ENCODE peak calls at places on chromosomes 12 and 14, in ten cellular contexts. I, D, V, N, P, L, S, R, K and O are unnamed samples.

GRCh38 chr12:82880442-82880901 is 193.8 kb downstream of the TMTC2 start:
- DNase-seq in I (no peak), D (no peak), V (no peak), N (no peak), P (no peak), L (no peak), S (no peak), R (no peak), K (no peak), O (peak)

GRCh38 chr12:124979568-124979967 is 9.4 kb downstream of the DHX37 start:
- DNase-seq in I (no peak), D (no peak), V (no peak), N (no peak), P (no peak), L (no peak), S (no peak), R (no peak), K (no peak), O (no peak)

GRCh38 chr14:104224516-104225281 is 86.3 kb downstream of the KIF26A start:
- DNase-seq in I (no peak), D (no peak), V (peak), N (no peak), P (peak), L (no peak), S (no peak), R (no peak), K (no peak), O (no peak)

GRCh38 chr14:64755661-64756265 is 51.5 kb downstream of the PLEKHG3 start:
- DNase-seq in I (no peak), D (no peak), V (peak), N (no peak), P (no peak), L (no peak), S (no peak), R (no peak), K (no peak), O (peak)

GRCh38 chr14:47009615-47010014 is 358.0 kb upstream of the RPL10L start:
- DNase-seq in I (no peak), D (no peak), V (no peak), N (no peak), P (peak), L (no peak), S (no peak), R (no peak), K (no peak), O (no peak)

GRCh38 chr14:31543969-31544799 is 17.0 kb upstream of the NUBPL start:
- DNase-seq in I (no peak), D (no peak), V (no peak), N (no peak), P (peak), L (peak), S (no peak), R (no peak), K (no peak), O (no peak)

GRCh38 chr12:21334771-21335325 is at the start of gene SLCO1A2:
- DNase-seq in I (no peak), D (no peak), V (no peak), N (no peak), P (no peak), L (no peak), S (no peak), R (no peak), K (no peak), O (no peak)

GRCh38 chr12:49854976-49855375 is 12.1 kb upstream of the BCDIN3D start:
- DNase-seq in I (no peak), D (no peak), V (no peak), N (no peak), P (no peak), L (no peak), S (no peak), R (no peak), K (no peak), O (no peak)

GRCh38 chr12:132444957-132445883 is 44.7 kb upstream of the FBRSL1 start:
- DNase-seq in I (no peak), D (no peak), V (peak), N (peak), P (peak), L (no peak), S (no peak), R (peak), K (no peak), O (no peak)

GRCh38 chr12:105992849-105993740 is 145.7 kb downstream of the NUAK1 start:
- DNase-seq in I (no peak), D (no peak), V (no peak), N (no peak), P (peak), L (no peak), S (no peak), R (no peak), K (no peak), O (peak)

GRCh38 chr12:116138781-116139180 is 138.7 kb downstream of the MED13L start:
- DNase-seq in I (no peak), D (no peak), V (no peak), N (no peak), P (no peak), L (no peak), S (no peak), R (no peak), K (no peak), O (peak)

GRCh38 chr14:95040723-95041476 is 116.4 kb downstream of the DICER1 start:
- DNase-seq in I (no peak), D (no peak), V (no peak), N (no peak), P (no peak), L (no peak), S (no peak), R (no peak), K (no peak), O (no peak)

GRCh38 chr12:53231859-53232640 is at the start of gene RARG:
- DNase-seq in I (peak), D (no peak), V (peak), N (peak), P (peak), L (peak), S (peak), R (no peak), K (peak), O (peak)

GRCh38 chr12:1006255-1006654 is 15.2 kb downstream of the ERC1 start:
- DNase-seq in I (no peak), D (no peak), V (no peak), N (no peak), P (no peak), L (no peak), S (no peak), R (no peak), K (no peak), O (no peak)

GRCh38 chr14:104787736-104788532 is 7.6 kb downstream of the AKT1 start:
- DNase-seq in I (no peak), D (no peak), V (no peak), N (no peak), P (no peak), L (no peak), S (no peak), R (no peak), K (no peak), O (no peak)

GRCh38 chr14:92914087-92914656 is 8.8 kb upstream of the CHGA start:
- DNase-seq in I (peak), D (no peak), V (peak), N (no peak), P (peak), L (no peak), S (no peak), R (no peak), K (no peak), O (peak)

GRCh38 chr12:1418144-1418543 is 176.2 kb downstream of the FBXL14 start:
- DNase-seq in I (no peak), D (no peak), V (no peak), N (no peak), P (no peak), L (no peak), S (peak), R (no peak), K (no peak), O (no peak)

GRCh38 chr12:52612431-52613290 is 5.7 kb downstream of the KRT73 start:
- DNase-seq in I (no peak), D (no peak), V (no peak), N (no peak), P (no peak), L (no peak), S (no peak), R (no peak), K (no peak), O (no peak)

GRCh38 chr12:6643569-6644256 is 3.5 kb downstream of the ACRBP start:
- DNase-seq in I (no peak), D (no peak), V (no peak), N (peak), P (no peak), L (no peak), S (no peak), R (no peak), K (no peak), O (no peak)

GRCh38 chr12:27151479-27151878 is 69.1 kb upstream of the C12orf71 start:
- DNase-seq in I (no peak), D (no peak), V (no peak), N (no peak), P (no peak), L (no peak), S (no peak), R (no peak), K (no peak), O (no peak)

GRCh38 chr14:105864651-105865265 is 338.4 kb downstream of the TMEM121 start:
- DNase-seq in I (no peak), D (no peak), V (no peak), N (no peak), P (no peak), L (no peak), S (no peak), R (no peak), K (peak), O (no peak)

GRCh38 chr14:85401396-85401795 is 128.5 kb upstream of the FLRT2 start:
- DNase-seq in I (no peak), D (no peak), V (no peak), N (no peak), P (no peak), L (no peak), S (no peak), R (no peak), K (no peak), O (no peak)

GRCh38 chr14:91369628-91370445 is 47.8 kb downstream of the CCDC88C start:
- DNase-seq in I (no peak), D (peak), V (peak), N (no peak), P (no peak), L (no peak), S (no peak), R (no peak), K (no peak), O (no peak)

GRCh38 chr12:131473721-131474709 is 236.9 kb upstream of the SFSWAP start:
- DNase-seq in I (peak), D (no peak), V (no peak), N (no peak), P (peak), L (no peak), S (no peak), R (no peak), K (no peak), O (no peak)

GRCh38 chr14:57182760-57183503 is 85.8 kb downstream of the EXOC5 start:
- DNase-seq in I (no peak), D (no peak), V (no peak), N (no peak), P (peak), L (peak), S (no peak), R (no peak), K (no peak), O (no peak)

GRCh38 chr12:52910248-52910883 is 5.5 kb upstream of the KRT8 start:
- DNase-seq in I (no peak), D (no peak), V (no peak), N (no peak), P (no peak), L (no peak), S (no peak), R (no peak), K (no peak), O (no peak)

GRCh38 chr14:29911815-29912214 is 15.8 kb downstream of the PRKD1 start:
- DNase-seq in I (no peak), D (no peak), V (no peak), N (no peak), P (no peak), L (no peak), S (no peak), R (no peak), K (no peak), O (no peak)

GRCh38 chr14:74963705-74964271 is 8.4 kb upstream of the PGF start:
- DNase-seq in I (no peak), D (no peak), V (no peak), N (no peak), P (no peak), L (no peak), S (no peak), R (no peak), K (no peak), O (peak)

GRCh38 chr12:56385873-56386272 is 23.2 kb upstream of the APOF start:
- DNase-seq in I (no peak), D (no peak), V (no peak), N (no peak), P (no peak), L (no peak), S (no peak), R (no peak), K (no peak), O (no peak)